ENCODE peak calls at places on chromosome 19, in four cellular contexts. X is hippocampal formation, V is C1 segment of cervical spinal cord, U is NCI-H1092. B is an unnamed sample.

GRCh38 chr19:40612831-40613668 is 11.9 kb downstream of the LTBP4 start:
- DNase-seq in X (no peak), V (no peak), U (no peak), B (no peak)

GRCh38 chr19:46719629-46720515 is 3.0 kb upstream of the PRKD2 start:
- DNase-seq in U (no peak), V (no peak), X (no peak), B (no peak)

GRCh38 chr19:47719047-47719885 is 6.0 kb downstream of the EHD2 start:
- DNase-seq in U (no peak), V (peak; percentile 17), X (peak; percentile 41), B (peak; percentile 40)

GRCh38 chr19:53132231-53132991 is at the start of gene ZNF415:
- DNase-seq in U (peak; percentile 40), X (peak; percentile 75), V (peak; percentile 77), B (peak; percentile 87)

GRCh38 chr19:1130801-1131717 is 27.3 kb downstream of the GPX4 start:
- DNase-seq in V (no peak), U (no peak), X (no peak), B (no peak)

GRCh38 chr19:1975081-1975480 is 34.1 kb downstream of the CSNK1G2 start:
- DNase-seq in V (no peak), U (no peak), X (no peak), B (peak; percentile 45)

GRCh38 chr19:12790628-12791344 is 500 bp upstream of the JUNB start:
- DNase-seq in V (no peak), X (peak; percentile 44), U (no peak), B (no peak)

GRCh38 chr19:38713227-38713649 is 31.0 kb downstream of the CAPN12 start:
- DNase-seq in V (no peak), X (peak; percentile 46), U (no peak), B (no peak)

GRCh38 chr19:39858541-39858940 is 12.4 kb upstream of the FBL start:
- DNase-seq in V (no peak), X (no peak), U (no peak), B (peak; percentile 45)

GRCh38 chr19:46824887-46825730 is 25.5 kb downstream of the AP2S1 start:
- DNase-seq in U (no peak), X (peak; percentile 16), V (no peak), B (no peak)

GRCh38 chr19:41299755-41300089 is 10.2 kb upstream of the CCDC97 start:
- DNase-seq in X (no peak), U (no peak), V (peak; percentile 6), B (peak; percentile 28)

GRCh38 chr19:40623403-40624239 is 22.5 kb downstream of the LTBP4 start:
- DNase-seq in U (peak; percentile 16), X (no peak), V (no peak), B (no peak)

GRCh38 chr19:30467239-30467638 is 95.1 kb downstream of the ZNF536 start:
- DNase-seq in U (no peak), X (no peak), V (no peak), B (no peak)

GRCh38 chr19:19540707-19541515 is 2.8 kb downstream of the CILP2 start:
- DNase-seq in X (no peak), V (no peak), U (peak; percentile 7), B (no peak)

GRCh38 chr19:15124572-15125231 is 17.5 kb downstream of the SYDE1 start:
- DNase-seq in X (no peak), V (no peak), U (no peak), B (peak; percentile 37)

GRCh38 chr19:36221474-36221873 is 6.6 kb downstream of the ZNF146 start:
- DNase-seq in X (no peak), U (no peak), V (no peak), B (no peak)

GRCh38 chr19:34555447-34555846 is 73.9 kb downstream of the WTIP start:
- DNase-seq in V (no peak), U (no peak), X (no peak), B (no peak)

GRCh38 chr19:52734340-52734892 is 428 bp downstream of the ZNF611 start:
- DNase-seq in V (no peak), U (no peak), X (peak; percentile 16), B (no peak)

GRCh38 chr19:35168261-35168660 is 13.7 kb downstream of the FXYD5 start:
- DNase-seq in V (no peak), U (no peak), X (no peak), B (no peak)

GRCh38 chr19:3506384-3507340 is 551 bp downstream of the FZR1 start:
- DNase-seq in X (no peak), U (no peak), V (no peak), B (no peak)

GRCh38 chr19:7506385-7507328 is 9.2 kb upstream of the ZNF358 start:
- DNase-seq in X (peak; percentile 33), U (no peak), V (no peak), B (no peak)

GRCh38 chr19:50402544-50403301 is 16.0 kb upstream of the SPIB start:
- DNase-seq in X (no peak), V (no peak), U (no peak), B (no peak)

GRCh38 chr19:53388904-53389303 is 6.0 kb upstream of the ZNF765 start:
- DNase-seq in U (no peak), X (no peak), V (no peak), B (no peak)

GRCh38 chr19:10899171-10899653 is 27.9 kb downstream of the CARM1 start:
- DNase-seq in U (peak; percentile 30), X (peak; percentile 17), V (no peak), B (no peak)

GRCh38 chr19:3404324-3405260 is 38.2 kb downstream of the NFIC start:
- DNase-seq in V (peak; percentile 78), U (no peak), X (peak; percentile 85), B (peak; percentile 85)

GRCh38 chr19:35310331-35310730 is 18.4 kb downstream of the MAG start:
- DNase-seq in X (no peak), U (no peak), V (no peak), B (no peak)

GRCh38 chr19:15101479-15102082 is 5.6 kb upstream of the SYDE1 start:
- DNase-seq in X (no peak), U (no peak), V (no peak), B (no peak)

GRCh38 chr19:40466219-40467006 is at the start of gene SPTBN4:
- DNase-seq in X (no peak), U (no peak), V (peak; percentile 50), B (peak; percentile 75)

GRCh38 chr19:54248016-54248601 is 5.5 kb upstream of the LILRA6 start:
- DNase-seq in V (no peak), U (no peak), X (no peak), B (no peak)

GRCh38 chr19:8123683-8124082 is 25.7 kb downstream of the FBN3 start:
- DNase-seq in V (no peak), X (no peak), U (no peak), B (no peak)

GRCh38 chr19:18607222-18608101 is 863 bp upstream of the CRLF1 start:
- DNase-seq in U (no peak), V (no peak), X (no peak), B (no peak)

B was measured in dorsolateral prefrontal cortex.